ENCODE peak calls at places on chromosomes 4 and X, in eight cellular contexts. F is dorsolateral prefrontal cortex, Y is endodermal cell, O is PC-3, Q is cardiac muscle cell, D is testis, N is esophagus squamous epithelium, W is BJ. X is an unnamed sample.
A peak's percentile ranks its signal among the peaks of the same experiment; 100 is the strongest.

GRCh38 chrX:19514791-19515614 is at the start of gene MAP3K15:
- DNase-seq in D (peak; percentile 22), Y (peak; percentile 80), F (no peak), N (no peak), W (no peak), O (peak; percentile 50), Q (peak; percentile 8), X (no peak)

GRCh38 chr4:825969-826330 is at the start of gene CPLX1:
- DNase-seq in Y (peak; percentile 76), N (no peak), F (no peak), Q (no peak), O (peak; percentile 6), W (no peak), D (no peak), X (no peak)

GRCh38 chr4:177728361-177729152 is 286.3 kb upstream of the AGA start:
- DNase-seq in O (peak; percentile 82), F (no peak), D (peak; percentile 51), N (no peak), Q (no peak), W (no peak), Y (no peak), X (no peak)

GRCh38 chr4:107719211-107719926 is 665 bp downstream of the PAPSS1 start:
- DNase-seq in F (peak; percentile 24), N (no peak), O (peak; percentile 46), Y (peak; percentile 86), Q (peak; percentile 51), D (no peak), W (no peak), X (no peak)

GRCh38 chr4:88204882-88205281 is 46.4 kb upstream of the ABCG2 start:
- DNase-seq in D (no peak), Y (no peak), F (no peak), O (peak; percentile 7), N (no peak), Q (peak; percentile 26), W (no peak), X (no peak)

GRCh38 chrX:14449773-14450172 is 79.6 kb upstream of the GLRA2 start:
- DNase-seq in D (no peak), O (no peak), F (no peak), N (no peak), Y (no peak), Q (no peak), W (no peak), X (no peak)

GRCh38 chr4:81754169-81754568 is 282.5 kb upstream of the RASGEF1B start:
- DNase-seq in W (no peak), N (no peak), Q (peak; percentile 4), D (no peak), Y (no peak), O (peak; percentile 2), F (no peak), X (no peak)

GRCh38 chr4:1323635-1324442 is 23.2 kb upstream of the UVSSA start:
- DNase-seq in Q (peak; percentile 44), F (no peak), Y (no peak), W (peak; percentile 57), O (peak; percentile 87), N (no peak), D (no peak), X (no peak)

GRCh38 chr4:99054428-99054994 is 34.1 kb downstream of the ADH5 start:
- DNase-seq in F (no peak), O (no peak), D (no peak), W (no peak), N (no peak), Y (no peak), Q (no peak), X (no peak)

GRCh38 chr4:15547392-15547791 is 77.7 kb downstream of the CC2D2A start:
- DNase-seq in Q (no peak), W (no peak), F (no peak), Y (no peak), D (no peak), N (no peak), O (no peak), X (no peak)

GRCh38 chrX:129984196-129984962 is 1.9 kb downstream of the BCORL1 start:
- DNase-seq in Y (peak; percentile 68), O (no peak), Q (peak; percentile 21), W (no peak), F (no peak), N (no peak), D (peak; percentile 17), X (no peak)

GRCh38 chr4:111689214-111689613 is 456.0 kb upstream of the FAM241A start:
- DNase-seq in N (no peak), Y (no peak), Q (peak; percentile 68), F (no peak), O (no peak), D (no peak), W (peak; percentile 73), X (no peak)

GRCh38 chrX:63754141-63754859 is 30.7 kb downstream of the ARHGEF9 start:
- DNase-seq in W (no peak), F (no peak), Q (peak; percentile 17), N (no peak), D (no peak), Y (peak; percentile 41), O (no peak), X (no peak)

GRCh38 chr4:9703391-9703790 is 78.0 kb upstream of the DRD5 start:
- DNase-seq in F (peak; percentile 31), Q (peak; percentile 45), D (peak; percentile 78), N (no peak), Y (peak; percentile 97), O (peak; percentile 57), W (no peak), X (no peak)

GRCh38 chrX:100864967-100865366 is 9.2 kb downstream of the NOX1 start:
- DNase-seq in Y (no peak), D (no peak), N (no peak), W (no peak), O (peak; percentile 27), Q (peak; percentile 34), F (no peak), X (no peak)

GRCh38 chrX:21728276-21728968 is 29.5 kb downstream of the SMPX start:
- DNase-seq in Y (no peak), Q (no peak), N (no peak), F (no peak), W (no peak), D (no peak), O (no peak), X (no peak)

DNA sequence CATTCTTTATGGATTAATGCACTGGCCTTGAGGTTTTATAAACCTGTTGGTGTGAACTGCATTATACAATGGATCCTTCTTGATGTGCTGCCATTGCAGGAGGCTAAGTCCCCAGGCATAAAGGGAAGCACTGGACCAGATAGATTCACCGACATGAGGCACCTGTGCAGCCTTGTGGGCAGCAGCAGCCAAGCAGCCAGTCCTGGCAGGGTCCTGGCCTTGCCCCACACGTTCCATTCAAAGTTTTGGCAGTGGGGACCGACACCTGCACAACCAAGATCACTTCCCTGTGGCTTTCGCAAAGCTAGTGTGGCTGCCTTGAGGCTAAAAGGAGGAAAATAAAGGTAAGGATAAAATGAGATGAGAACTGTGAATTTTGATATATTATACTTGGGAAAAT is 53.1 kb downstream of the TMEM156 start:
- DNase-seq in Q (no peak), N (no peak), D (no peak), Y (no peak), O (no peak), F (no peak), W (no peak), X (no peak)
- H3K27me3 ChIP-seq in Q (no peaks in the 10 kb centered on the region), N (no peaks in the 10 kb centered on the region), D (no peaks in the 10 kb centered on the region), Y (no peaks in the 10 kb centered on the region), O (no peaks in the 10 kb centered on the region), F (no peaks in the 10 kb centered on the region), W (no peaks in the 10 kb centered on the region), X (no peaks in the 10 kb centered on the region)

GRCh38 chr4:186037182-186037581 is 31.8 kb upstream of the TLR3 start:
- DNase-seq in N (no peak), F (no peak), O (no peak), Y (no peak), W (no peak), D (no peak), Q (no peak), X (no peak)

GRCh38 chr4:186039697-186040096 is 29.3 kb upstream of the TLR3 start:
- DNase-seq in W (no peak), Q (no peak), N (no peak), O (peak; percentile 4), Y (no peak), D (no peak), F (no peak), X (no peak)

GRCh38 chr4:186037692-186038658 is 31.0 kb upstream of the TLR3 start:
- DNase-seq in W (peak; percentile 48), F (no peak), Y (peak; percentile 71), O (peak; percentile 80), D (peak; percentile 78), Q (peak; percentile 91), N (no peak), X (no peak)

GRCh38 chr4:186040316-186040715 is 28.6 kb upstream of the TLR3 start:
- DNase-seq in O (no peak), Q (no peak), D (no peak), W (no peak), N (no peak), Y (no peak), F (no peak), X (no peak)
- TF ChIP-seq CTCF in O (no peak), Q (no peak), D (no peak), W (no peak), N (no peak), Y (no peak), F (no peak), X (no peak)

DNA sequence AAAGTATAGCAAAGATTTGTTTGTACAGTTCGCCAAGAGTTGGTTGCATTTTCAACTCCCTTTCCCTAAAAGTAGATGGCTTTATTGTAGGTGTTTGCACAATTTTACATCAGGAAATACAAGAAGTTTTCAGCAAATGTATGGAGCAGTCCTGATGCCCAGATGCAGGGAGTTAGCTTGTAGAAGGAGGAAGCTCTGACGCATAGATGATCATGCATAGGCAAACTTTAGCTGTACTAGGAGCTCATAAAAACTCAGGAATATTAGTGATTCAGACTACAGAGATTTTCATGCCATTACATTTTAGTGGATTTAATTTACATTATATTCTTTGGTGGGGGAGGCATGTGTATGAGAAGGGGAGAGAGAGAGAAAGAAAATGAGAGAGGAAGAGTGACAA is 62.9 kb downstream of the TMPRSS11D start:
- DNase-seq in D (no peak), Q (no peak), Y (no peak), W (no peak), N (no peak), F (no peak), O (peak; percentile 81), X (no peak)
- H3K27me3 ChIP-seq in D (no peaks in the 10 kb centered on the region), Q (no peaks in the 10 kb centered on the region), Y (no peaks in the 10 kb centered on the region), W (no peaks in the 10 kb centered on the region), N (no peaks in the 10 kb centered on the region), F (no peaks in the 10 kb centered on the region), O (no peaks in the 10 kb centered on the region), X (no peaks in the 10 kb centered on the region)

GRCh38 chrX:46572295-46572936 is 1.1 kb upstream of the CHST7 start:
- DNase-seq in Q (no peak), O (no peak), D (no peak), Y (no peak), N (no peak), W (no peak), F (no peak), X (no peak)

GRCh38 chrX:46574941-46575381 is 1.4 kb downstream of the CHST7 start:
- DNase-seq in W (no peak), Y (peak; percentile 62), N (no peak), F (no peak), D (peak; percentile 19), Q (peak; percentile 29), O (no peak), X (no peak)

GRCh38 chrX:46573896-46574336 is 351 bp downstream of the CHST7 start:
- DNase-seq in Q (peak; percentile 59), N (peak; percentile 12), F (no peak), O (peak; percentile 75), W (no peak), Y (peak; percentile 85), D (peak; percentile 50), X (no peak)

GRCh38 chrX:46574337-46574940 is 874 bp downstream of the CHST7 start:
- DNase-seq in F (no peak), Q (peak; percentile 37), Y (peak; percentile 67), O (no peak), W (no peak), D (no peak), N (no peak), X (no peak)

GRCh38 chrX:46573331-46573895 is at the start of gene CHST7:
- DNase-seq in Y (peak; percentile 85), O (peak; percentile 76), Q (peak; percentile 79), N (no peak), F (no peak), W (no peak), D (peak; percentile 66), X (peak; percentile 6)
- TF ChIP-seq CTCF in Y (peak; percentile 42), O (peak; percentile 56), Q (peak; percentile 43), N (no peak), F (peak; percentile 19), W (peak; percentile 39), D (peak; percentile 12), X (no peak)